ENCODE peak calls at places on chromosome 1, in six cellular contexts. A, K, Y, H, N and J are unnamed samples.

GRCh38 chr1:201634261-201634660 is 95.3 kb downstream of the NAV1 start:
- DNase-seq in Y (no peak), N (no peak), A (no peak), H (no peak), K (no peak), J (no peak)

GRCh38 chr1:234768569-234769283 is 158.7 kb upstream of the IRF2BP2 start:
- DNase-seq in H (no peak), K (no peak), N (no peak), A (no peak), Y (no peak), J (no peak)

GRCh38 chr1:178564783-178565180 is 51.9 kb downstream of the TEX35 start:
- DNase-seq in Y (no peak), K (no peak), A (no peak), H (no peak), N (no peak), J (no peak)

GRCh38 chr1:102742426-102742825 is 365.9 kb downstream of the COL11A1 start:
- DNase-seq in H (no peak), Y (no peak), N (no peak), A (no peak), K (no peak), J (no peak)

GRCh38 chr1:229058111-229058551 is 212.8 kb upstream of the RAB4A start:
- DNase-seq in Y (no peak), H (peak), K (no peak), N (no peak), A (no peak), J (peak)

GRCh38 chr1:94154989-94155388 is 34.0 kb upstream of the ABCA4 start:
- DNase-seq in Y (no peak), K (no peak), A (no peak), N (no peak), H (no peak), J (no peak)

GRCh38 chr1:172399369-172400072 is 21.0 kb upstream of the C1orf105 start:
- DNase-seq in N (no peak), A (peak), H (peak), Y (peak), K (no peak), J (peak)

GRCh38 chr1:156748670-156749428 is 2.6 kb downstream of the HDGF start:
- DNase-seq in K (no peak), Y (peak), A (no peak), H (peak), N (no peak), J (no peak)

GRCh38 chr1:201218409-201218808 is 27.8 kb downstream of the IGFN1 start:
- DNase-seq in N (peak), Y (no peak), K (no peak), A (no peak), H (no peak), J (no peak)

GRCh38 chr1:38918568-38918967 is 23.1 kb downstream of the RHBDL2 start:
- DNase-seq in H (no peak), Y (no peak), N (no peak), A (no peak), K (no peak), J (no peak)

GRCh38 chr1:244056602-244057001 is 5.5 kb downstream of the ZBTB18 start:
- DNase-seq in N (no peak), H (no peak), K (no peak), A (no peak), Y (no peak), J (no peak)

GRCh38 chr1:58440696-58441095 is 105.8 kb downstream of the OMA1 start:
- DNase-seq in Y (no peak), N (no peak), H (no peak), K (no peak), A (no peak), J (no peak)

GRCh38 chr1:154624756-154625643 is 17.0 kb upstream of the ADAR start:
- DNase-seq in N (no peak), A (no peak), H (no peak), Y (no peak), K (no peak), J (no peak)

GRCh38 chr1:163758977-163759670 is 437.4 kb downstream of the NUF2 start:
- DNase-seq in N (no peak), Y (no peak), H (no peak), A (no peak), K (no peak), J (no peak)

GRCh38 chr1:16925635-16926490 is 4.1 kb downstream of the CROCC start:
- DNase-seq in K (no peak), H (no peak), N (no peak), Y (no peak), A (no peak), J (peak)

GRCh38 chr1:218431476-218431875 is 86.3 kb downstream of the TGFB2 start:
- DNase-seq in A (no peak), N (no peak), H (no peak), Y (no peak), K (no peak), J (no peak)

GRCh38 chr1:185045793-185046441 is 559 bp downstream of the RNF2 start:
- DNase-seq in N (peak), A (no peak), K (no peak), H (peak), Y (peak), J (peak)

GRCh38 chr1:22026924-22027289 is 25.4 kb downstream of the CELA3A start:
- DNase-seq in A (no peak), N (no peak), K (no peak), Y (no peak), H (no peak), J (no peak)

GRCh38 chr1:34740161-34740875 is 14.5 kb upstream of the GJB5 start:
- DNase-seq in K (no peak), N (no peak), A (no peak), H (no peak), Y (no peak), J (no peak)

GRCh38 chr1:93080424-93080823 is 1.3 kb downstream of the MTF2 start:
- DNase-seq in N (no peak), K (no peak), Y (no peak), H (no peak), A (peak), J (no peak)

GRCh38 chr1:182803846-182804245 is 14.3 kb downstream of the NPL start:
- DNase-seq in N (no peak), H (no peak), Y (no peak), K (no peak), A (no peak), J (no peak)

GRCh38 chr1:182807907-182808306 is 18.3 kb downstream of the NPL start:
- DNase-seq in Y (no peak), K (no peak), N (no peak), A (no peak), H (no peak), J (no peak)

GRCh38 chr1:182806015-182806678 is 16.6 kb downstream of the NPL start:
- DNase-seq in Y (no peak), K (no peak), H (no peak), A (peak), N (peak), J (no peak)

GRCh38 chr1:182802006-182802798 is 12.6 kb downstream of the NPL start:
- DNase-seq in N (no peak), K (no peak), Y (no peak), A (no peak), H (no peak), J (peak)
- H3K4me3 ChIP-seq in N (no peak), K (no peak), Y (no peak), A (no peak), H (no peak), J (no peak)

DNA sequence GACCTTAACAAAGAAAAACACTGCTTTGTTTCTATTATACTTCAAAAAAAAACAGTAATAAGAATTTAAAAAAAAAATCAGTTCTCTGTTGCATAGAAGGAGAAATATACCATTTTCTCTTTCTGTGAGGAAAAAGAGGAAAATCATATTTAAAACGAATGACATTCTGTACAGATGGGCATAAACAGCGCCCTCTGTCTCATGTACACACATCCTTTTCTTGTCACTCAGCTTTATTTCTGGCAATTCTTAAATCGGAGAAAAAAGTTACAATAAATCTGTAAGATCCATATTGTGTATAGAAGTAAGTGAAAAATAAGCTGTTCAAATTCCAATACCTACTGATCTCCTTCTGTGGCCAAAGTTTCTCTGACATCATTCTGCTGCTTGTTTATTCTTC is 245.4 kb downstream of the SMYD3 start:
- DNase-seq in K (no peak), A (no peak), N (no peak), Y (no peak), H (no peak), J (no peak)
- TF ChIP-seq CTCF in K (no peak), A (peak), N (no peak), Y (no peak), H (no peak), J (peak)

GRCh38 chr1:7230896-7231210 is 445.6 kb downstream of the CAMTA1 start:
- DNase-seq in K (peak), A (no peak), N (no peak), Y (no peak), H (no peak), J (no peak)

GRCh38 chr1:7233646-7234470 is 448.6 kb downstream of the CAMTA1 start:
- DNase-seq in K (no peak), N (no peak), Y (no peak), H (no peak), A (no peak), J (no peak)

GRCh38 chr1:7232441-7232840 is 447.2 kb downstream of the CAMTA1 start:
- DNase-seq in N (no peak), K (no peak), H (no peak), Y (no peak), A (no peak), J (no peak)

GRCh38 chr1:7234471-7234755 is 449.2 kb downstream of the CAMTA1 start:
- DNase-seq in H (peak), A (no peak), N (no peak), K (peak), Y (no peak), J (no peak)

GRCh38 chr1:7232936-7233540 is 447.8 kb downstream of the CAMTA1 start:
- DNase-seq in H (no peak), N (no peak), A (no peak), Y (no peak), K (no peak), J (no peak)
- TF ChIP-seq POLR2AphosphoS5 in H (no peak), N (no peak), A (no peak), Y (no peak), K (no peak), J (no peak)

DNA sequence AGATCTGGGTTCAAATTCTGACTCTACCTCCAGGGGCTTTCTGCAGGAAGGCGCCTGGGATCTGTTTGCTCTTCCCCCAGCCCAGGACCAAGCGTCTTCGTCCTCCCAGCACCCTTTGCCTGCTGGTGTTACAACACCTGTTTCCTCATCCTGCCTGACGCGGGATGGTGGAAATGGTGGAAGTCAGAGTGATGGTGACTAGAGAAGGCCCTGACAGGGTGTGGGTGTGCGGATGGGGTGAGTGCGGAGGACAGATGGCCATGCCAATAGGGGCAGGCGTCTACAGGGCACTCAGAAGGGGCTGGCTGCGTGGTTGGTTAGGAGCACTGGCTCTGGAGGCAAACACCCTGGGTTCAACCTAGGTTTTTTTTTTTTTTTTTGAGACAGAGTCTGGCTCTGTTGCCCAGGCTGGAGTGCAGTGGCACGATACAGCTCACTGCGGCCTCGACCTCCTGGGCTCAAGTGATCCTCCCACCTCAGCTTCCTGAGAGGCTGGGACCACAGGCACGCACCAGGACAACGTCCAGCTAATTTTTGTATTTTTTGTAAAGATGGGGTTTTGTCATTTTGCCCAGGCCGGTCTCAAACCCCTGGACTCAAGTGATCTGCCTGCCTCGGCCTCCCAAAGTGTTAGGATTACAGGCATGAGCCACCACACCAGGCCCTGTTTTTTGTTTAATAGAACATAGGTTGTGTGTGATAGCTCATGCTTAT is 1.5 kb downstream of the THEMIS2 start:
- DNase-seq in K (peak), H (no peak), A (no peak), N (no peak), Y (peak), J (no peak)
- H3K4me3 ChIP-seq in K (peak), H (peak), A (peak), N (no peak), Y (peak), J (no peak)

GRCh38 chr1:11571906-11572616 is 82.2 kb downstream of the FBXO2 start:
- DNase-seq in A (peak), Y (no peak), K (peak), N (peak), H (no peak), J (no peak)
- TF ChIP-seq CTCF in A (peak), Y (no peak), K (no peak), N (peak), H (no peak), J (no peak)

DNA sequence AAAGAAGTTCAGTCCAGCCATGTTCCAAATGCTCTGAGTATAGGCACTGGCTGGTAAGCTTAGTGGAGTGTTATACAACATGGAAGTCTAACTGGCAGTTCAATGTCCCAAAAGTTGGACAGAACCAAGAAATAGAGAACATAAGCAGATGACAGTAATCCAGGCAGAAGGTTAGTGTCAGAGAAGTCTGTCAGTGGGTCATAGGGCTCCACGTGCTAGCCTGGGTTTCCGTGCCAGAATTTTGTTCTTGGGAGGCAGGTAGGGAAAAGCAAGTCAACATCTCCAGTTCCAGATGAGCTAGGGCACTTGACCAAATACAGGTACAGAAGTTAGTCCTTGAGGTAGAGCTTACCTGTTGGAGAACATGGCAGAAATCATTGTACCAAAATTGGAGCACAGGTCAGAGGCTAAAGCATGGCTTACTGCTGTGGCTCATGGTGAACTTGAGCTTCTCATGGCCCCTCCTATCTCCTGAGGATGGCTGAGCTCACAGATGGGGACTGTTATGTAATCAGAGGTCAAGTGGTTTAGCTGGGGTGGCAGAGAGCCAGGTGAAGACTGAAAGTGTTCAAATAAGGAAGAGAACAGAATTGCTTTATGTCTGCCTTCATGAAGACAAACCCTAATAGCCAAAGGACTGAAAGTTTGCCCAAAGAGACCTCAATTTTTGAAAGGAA is 170.8 kb downstream of the NFIA start:
- DNase-seq in A (no peak), N (no peak), K (no peak), Y (peak), H (peak), J (peak)
- TF ChIP-seq POLR2AphosphoS5 in A (no peak), N (no peak), K (no peak), Y (peak), H (peak), J (peak)